ENCODE peak calls at places on chromosome 17, in ten cellular contexts. C, B, N, O, Q, V, Z, K, E and Y are unnamed samples.

GRCh38 chr17:50139950-50140885 is 10.3 kb upstream of the SAMD14 start:
- DNase-seq in Z (peak), N (peak), V (peak), Q (peak), B (peak), K (peak), E (peak), C (peak), O (peak), Y (no peak)

GRCh38 chr17:56350592-56350991 is 197.3 kb downstream of the ANKFN1 start:
- DNase-seq in N (no peak), E (no peak), K (no peak), V (no peak), O (no peak), B (no peak), Q (no peak), Z (no peak), C (no peak), Y (no peak)

GRCh38 chr17:46986401-46986800 is 7.3 kb upstream of the RPRML start:
- DNase-seq in O (no peak), C (no peak), B (no peak), V (no peak), Q (no peak), Z (no peak), N (no peak), E (no peak), K (no peak), Y (no peak)

GRCh38 chr17:8574687-8575086 is 55.8 kb downstream of the MYH10 start:
- DNase-seq in B (no peak), V (peak), O (no peak), Q (no peak), Z (no peak), C (no peak), K (no peak), N (no peak), E (no peak), Y (no peak)

GRCh38 chr17:34000639-34001038 is 254.4 kb upstream of the CCL2 start:
- DNase-seq in V (no peak), N (no peak), B (no peak), K (no peak), C (no peak), Z (no peak), O (no peak), Q (no peak), E (no peak), Y (no peak)

GRCh38 chr17:31722251-31723056 is 136.6 kb downstream of the COPRS start:
- DNase-seq in K (no peak), B (peak), E (no peak), Q (peak), N (no peak), O (no peak), V (peak), Z (no peak), C (no peak), Y (no peak)

GRCh38 chr17:41147531-41148204 is 2.0 kb downstream of the KRTAP4-5 start:
- DNase-seq in Z (no peak), C (no peak), N (no peak), V (no peak), B (no peak), E (no peak), K (no peak), Q (no peak), O (no peak), Y (no peak)

GRCh38 chr17:52181842-52182241 is 23.3 kb upstream of the CA10 start:
- DNase-seq in B (no peak), C (no peak), O (no peak), E (no peak), K (no peak), Z (no peak), V (no peak), N (no peak), Q (no peak), Y (no peak)

GRCh38 chr17:28242791-28243190 is 76.2 kb upstream of the TMEM97 start:
- DNase-seq in Q (no peak), B (no peak), V (no peak), K (no peak), N (no peak), O (no peak), Z (no peak), C (no peak), E (no peak), Y (no peak)

GRCh38 chr17:36640346-36640745 is 39.0 kb downstream of the MRM1 start:
- DNase-seq in O (no peak), V (no peak), C (no peak), K (no peak), E (no peak), Z (no peak), N (no peak), Q (no peak), B (no peak), Y (no peak)

GRCh38 chr17:74552037-74552436 is 6.1 kb upstream of the CD300C start:
- DNase-seq in V (no peak), K (no peak), O (no peak), Z (no peak), E (no peak), N (no peak), C (no peak), B (no peak), Q (peak), Y (no peak)

GRCh38 chr17:15171433-15172047 is 93.6 kb downstream of the PMP22 start:
- DNase-seq in Z (peak), N (peak), V (peak), K (peak), B (peak), O (peak), C (peak), Q (peak), E (peak), Y (peak)

GRCh38 chr17:17500999-17501605 is 4.9 kb upstream of the RASD1 start:
- DNase-seq in C (no peak), V (no peak), B (no peak), N (peak), O (no peak), Z (peak), Q (no peak), K (no peak), E (no peak), Y (no peak)

GRCh38 chr17:81944858-81945257 is 2.2 kb downstream of the MYADML2 start:
- DNase-seq in E (no peak), N (no peak), K (no peak), Q (no peak), Z (no peak), O (no peak), C (no peak), B (no peak), V (no peak), Y (no peak)

GRCh38 chr17:33284022-33284421 is 9.1 kb downstream of the ASIC2 start:
- DNase-seq in N (no peak), O (no peak), V (no peak), Z (no peak), K (no peak), B (peak), C (no peak), E (peak), Q (peak), Y (peak)

GRCh38 chr17:20852541-20853370 is 190.1 kb downstream of the USP22 start:
- DNase-seq in C (peak), Z (no peak), E (no peak), O (peak), N (peak), K (peak), V (peak), Q (peak), B (no peak), Y (no peak)

GRCh38 chr17:77354721-77355455 is 214.1 kb downstream of the SEC14L1 start:
- DNase-seq in Q (peak), K (no peak), B (no peak), C (no peak), N (no peak), E (peak), O (peak), Z (no peak), V (peak), Y (peak)